ENCODE peak calls at places on chromosomes 11 and 22, in six cellular contexts. One of them, this sample, is unnamed.

GRCh38 chr11:20464566-20464965 is 77.0 kb downstream of the PRMT3 start:
- DNase-seq in mammary epithelial cell: no peak
- DNase-seq in fibroblast of lung: no peak
- DNase-seq in HCT116: no peak
- DNase-seq in GM23248: no peak
- DNase-seq in keratinocyte: no peak
- DNase-seq in this sample: no peak

GRCh38 chr22:24134090-24134846 is 47.0 kb upstream of the SUSD2 start:
- DNase-seq in HCT116: no peak
- DNase-seq in fibroblast of lung: peak
- DNase-seq in mammary epithelial cell: no peak
- DNase-seq in GM23248: no peak
- DNase-seq in keratinocyte: no peak
- DNase-seq in this sample: no peak

GRCh38 chr11:859394-860131 is 16.9 kb downstream of the TSPAN4 start:
- DNase-seq in fibroblast of lung: peak
- DNase-seq in HCT116: no peak
- DNase-seq in keratinocyte: no peak
- DNase-seq in mammary epithelial cell: peak
- DNase-seq in GM23248: peak
- DNase-seq in this sample: peak

GRCh38 chr22:37630839-37631435 is 8.5 kb upstream of the SH3BP1 start:
- DNase-seq in fibroblast of lung: no peak
- DNase-seq in HCT116: no peak
- DNase-seq in GM23248: no peak
- DNase-seq in keratinocyte: no peak
- DNase-seq in mammary epithelial cell: no peak
- DNase-seq in this sample: no peak

GRCh38 chr22:24060375-24060788 is 49.3 kb downstream of the CABIN1 start:
- DNase-seq in GM23248: peak
- DNase-seq in mammary epithelial cell: peak
- DNase-seq in HCT116: no peak
- DNase-seq in keratinocyte: no peak
- DNase-seq in fibroblast of lung: peak
- DNase-seq in this sample: no peak

GRCh38 chr11:1271002-1271401 is 38.4 kb downstream of the TOLLIP start:
- DNase-seq in HCT116: no peak
- DNase-seq in keratinocyte: no peak
- DNase-seq in mammary epithelial cell: no peak
- DNase-seq in GM23248: peak
- DNase-seq in fibroblast of lung: peak
- DNase-seq in this sample: no peak

GRCh38 chr22:20524004-20524481 is 16.6 kb downstream of the MED15 start:
- DNase-seq in keratinocyte: no peak
- DNase-seq in HCT116: no peak
- DNase-seq in GM23248: no peak
- DNase-seq in fibroblast of lung: no peak
- DNase-seq in mammary epithelial cell: peak
- DNase-seq in this sample: no peak

GRCh38 chr11:46239801-46240061 is 37.7 kb upstream of the CREB3L1 start:
- DNase-seq in HCT116: no peak
- DNase-seq in keratinocyte: no peak
- DNase-seq in mammary epithelial cell: no peak
- DNase-seq in GM23248: peak
- DNase-seq in fibroblast of lung: no peak
- DNase-seq in this sample: no peak

GRCh38 chr11:115892016-115892415 is 387.8 kb upstream of the CADM1 start:
- DNase-seq in GM23248: no peak
- DNase-seq in HCT116: no peak
- DNase-seq in mammary epithelial cell: no peak
- DNase-seq in fibroblast of lung: no peak
- DNase-seq in keratinocyte: no peak
- DNase-seq in this sample: no peak

GRCh38 chr22:44403930-44404329 is 91.2 kb upstream of the SHISAL1 start:
- DNase-seq in HCT116: no peak
- DNase-seq in keratinocyte: no peak
- DNase-seq in GM23248: no peak
- DNase-seq in fibroblast of lung: no peak
- DNase-seq in mammary epithelial cell: no peak
- DNase-seq in this sample: no peak

GRCh38 chr11:96338910-96339703 is 3.9 kb downstream of the MAML2 start:
- DNase-seq in HCT116: no peak
- DNase-seq in keratinocyte: no peak
- DNase-seq in fibroblast of lung: peak
- DNase-seq in GM23248: peak
- DNase-seq in mammary epithelial cell: peak
- DNase-seq in this sample: no peak

GRCh38 chr11:102473543-102473942 is 21.0 kb upstream of the TMEM123 start:
- DNase-seq in mammary epithelial cell: no peak
- DNase-seq in fibroblast of lung: no peak
- DNase-seq in keratinocyte: no peak
- DNase-seq in GM23248: no peak
- DNase-seq in HCT116: no peak
- DNase-seq in this sample: no peak

GRCh38 chr11:73576226-73576625 is 21.7 kb downstream of the FAM168A start:
- DNase-seq in HCT116: no peak
- DNase-seq in fibroblast of lung: no peak
- DNase-seq in keratinocyte: no peak
- DNase-seq in mammary epithelial cell: no peak
- DNase-seq in GM23248: no peak
- DNase-seq in this sample: no peak

GRCh38 chr11:101127699-101128570 is 1.7 kb downstream of the PGR start:
- DNase-seq in fibroblast of lung: peak
- DNase-seq in GM23248: peak
- DNase-seq in keratinocyte: no peak
- DNase-seq in mammary epithelial cell: no peak
- DNase-seq in HCT116: no peak
- DNase-seq in this sample: no peak

GRCh38 chr11:129608711-129609110 is 206.9 kb upstream of the TMEM45B start:
- DNase-seq in keratinocyte: peak
- DNase-seq in GM23248: no peak
- DNase-seq in fibroblast of lung: no peak
- DNase-seq in HCT116: no peak
- DNase-seq in mammary epithelial cell: peak
- DNase-seq in this sample: peak

GRCh38 chr11:127056338-127056971 is 55.9 kb upstream of the KIRREL3 start:
- DNase-seq in fibroblast of lung: no peak
- DNase-seq in HCT116: no peak
- DNase-seq in mammary epithelial cell: peak
- DNase-seq in keratinocyte: no peak
- DNase-seq in GM23248: peak
- DNase-seq in this sample: no peak

GRCh38 chr11:58125469-58125868 is at the start of gene OR9I1:
- DNase-seq in GM23248: peak
- DNase-seq in HCT116: no peak
- DNase-seq in keratinocyte: no peak
- DNase-seq in fibroblast of lung: no peak
- DNase-seq in mammary epithelial cell: no peak
- DNase-seq in this sample: no peak

GRCh38 chr11:34653851-34654490 is 33.1 kb downstream of the EHF start:
- DNase-seq in fibroblast of lung: peak
- DNase-seq in mammary epithelial cell: peak
- DNase-seq in HCT116: peak
- DNase-seq in GM23248: peak
- DNase-seq in keratinocyte: peak
- DNase-seq in this sample: peak

DNA sequence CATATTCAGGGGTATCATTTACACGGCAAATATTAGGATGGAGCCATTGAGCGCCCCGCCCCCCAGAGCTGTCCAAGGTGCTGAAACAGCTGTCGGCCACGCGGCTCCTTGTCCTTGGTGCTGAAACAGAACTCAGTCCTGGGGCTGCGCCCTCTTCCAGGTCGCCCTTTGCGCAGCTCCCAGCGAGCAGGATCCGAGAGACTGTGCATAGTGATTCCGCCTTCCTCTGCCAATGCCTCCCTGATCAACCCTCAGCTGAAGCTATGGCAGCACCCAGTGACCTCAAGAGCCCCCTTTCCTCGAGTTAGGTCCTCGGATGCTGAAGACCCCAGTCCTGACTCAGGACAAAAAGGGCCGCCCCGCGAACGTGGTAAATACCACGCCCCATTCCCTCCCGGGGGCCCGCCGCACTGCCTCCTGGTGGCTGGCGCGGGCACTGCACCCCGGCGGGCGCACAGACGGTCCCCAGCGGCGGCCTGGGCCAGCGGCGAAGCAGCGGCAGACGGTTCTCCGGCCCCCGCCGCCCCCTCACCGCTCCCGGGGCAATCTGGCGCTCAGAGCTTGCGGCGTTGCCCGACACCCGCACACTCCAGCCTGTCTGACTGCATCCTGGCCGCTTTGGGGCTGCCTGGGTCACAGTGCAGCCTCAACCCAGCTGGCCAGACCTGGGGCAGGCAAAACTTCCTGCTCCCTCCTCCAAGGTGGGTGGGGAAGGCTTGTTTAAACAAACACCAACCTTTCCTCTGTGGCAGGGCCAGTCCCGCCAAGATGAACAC is 13.4 kb downstream of the SYT7 start:
- DNase-seq in GM23248: peak
- DNase-seq in keratinocyte: peak
- DNase-seq in HCT116: peak
- DNase-seq in fibroblast of lung: peak
- DNase-seq in mammary epithelial cell: peak
- DNase-seq in this sample: peak
- TF ChIP-seq EZH2 in GM23248: no peak
- TF ChIP-seq EZH2 in keratinocyte: no peak
- TF ChIP-seq EZH2 in HCT116: no peak
- TF ChIP-seq EZH2 in fibroblast of lung: no peak
- TF ChIP-seq EZH2 in mammary epithelial cell: no peak
- TF ChIP-seq EZH2 in this sample: no peak

DNA sequence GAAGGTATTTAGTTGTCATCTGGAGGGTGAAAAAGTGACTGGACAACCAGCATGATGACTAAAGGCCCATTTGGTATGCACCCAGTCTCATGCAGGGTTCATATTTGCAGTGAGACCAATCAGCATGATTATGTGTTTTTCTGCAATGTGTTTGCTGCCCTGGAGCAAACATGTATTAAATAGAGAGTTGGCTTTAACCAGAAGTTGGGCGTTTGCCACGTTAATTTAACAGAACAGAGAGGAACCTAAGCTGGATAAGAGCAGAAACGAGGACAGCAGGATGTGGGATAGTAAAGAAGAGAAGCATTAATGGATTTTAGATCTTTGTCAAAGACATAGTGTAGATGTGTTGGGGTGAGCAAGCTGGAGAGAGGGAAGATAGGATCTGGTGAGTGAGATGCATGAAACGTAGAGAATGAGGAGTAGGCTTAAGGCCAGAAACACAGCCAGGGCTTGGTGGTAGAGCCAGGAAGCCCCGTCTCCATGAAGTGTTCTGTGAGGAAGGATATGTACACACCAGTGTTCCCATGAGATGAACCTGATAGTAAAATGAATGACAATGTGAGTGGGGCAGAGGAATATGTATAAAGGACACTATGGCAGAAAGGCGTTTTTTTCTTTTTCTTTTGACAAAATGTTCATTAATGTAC is 164.0 kb upstream of the PDGFD start:
- DNase-seq in mammary epithelial cell: no peak
- DNase-seq in HCT116: no peak
- DNase-seq in fibroblast of lung: no peak
- DNase-seq in GM23248: peak
- DNase-seq in keratinocyte: no peak
- DNase-seq in this sample: no peak
- TF ChIP-seq EZH2 in mammary epithelial cell: no peak
- TF ChIP-seq EZH2 in HCT116: no peak
- TF ChIP-seq EZH2 in fibroblast of lung: no peak
- TF ChIP-seq EZH2 in GM23248: no peak
- TF ChIP-seq EZH2 in keratinocyte: no peak
- TF ChIP-seq EZH2 in this sample: no peak

GRCh38 chr11:9677951-9678350 is 14.1 kb downstream of the SWAP70 start:
- DNase-seq in fibroblast of lung: no peak
- DNase-seq in HCT116: no peak
- DNase-seq in GM23248: no peak
- DNase-seq in mammary epithelial cell: no peak
- DNase-seq in keratinocyte: no peak
- DNase-seq in this sample: no peak
- TF ChIP-seq EZH2 in fibroblast of lung: no peak
- TF ChIP-seq EZH2 in HCT116: no peak
- TF ChIP-seq EZH2 in GM23248: no peak
- TF ChIP-seq EZH2 in mammary epithelial cell: no peak
- TF ChIP-seq EZH2 in keratinocyte: no peak
- TF ChIP-seq EZH2 in this sample: no peak

GRCh38 chr11:78040691-78041379 is 17.8 kb upstream of the KCTD14 start:
- DNase-seq in mammary epithelial cell: no peak
- DNase-seq in GM23248: no peak
- DNase-seq in fibroblast of lung: no peak
- DNase-seq in keratinocyte: no peak
- DNase-seq in HCT116: no peak
- DNase-seq in this sample: no peak
- TF ChIP-seq EZH2 in mammary epithelial cell: no peak
- TF ChIP-seq EZH2 in GM23248: no peak
- TF ChIP-seq EZH2 in fibroblast of lung: no peak
- TF ChIP-seq EZH2 in keratinocyte: no peak
- TF ChIP-seq EZH2 in HCT116: no peak
- TF ChIP-seq EZH2 in this sample: no peak

GRCh38 chr11:86815726-86816125 is 15.4 kb downstream of the PRSS23 start:
- DNase-seq in mammary epithelial cell: peak
- DNase-seq in HCT116: no peak
- DNase-seq in fibroblast of lung: no peak
- DNase-seq in GM23248: no peak
- DNase-seq in keratinocyte: no peak
- DNase-seq in this sample: no peak

GRCh38 chr11:86812981-86813380 is 12.6 kb downstream of the PRSS23 start:
- DNase-seq in GM23248: no peak
- DNase-seq in keratinocyte: no peak
- DNase-seq in HCT116: no peak
- DNase-seq in fibroblast of lung: no peak
- DNase-seq in mammary epithelial cell: no peak
- DNase-seq in this sample: no peak

GRCh38 chr11:86814775-86815174 is 14.4 kb downstream of the PRSS23 start:
- DNase-seq in HCT116: no peak
- DNase-seq in keratinocyte: no peak
- DNase-seq in GM23248: peak
- DNase-seq in mammary epithelial cell: no peak
- DNase-seq in fibroblast of lung: peak
- DNase-seq in this sample: peak

GRCh38 chr11:86818466-86819282 is 18.3 kb downstream of the PRSS23 start:
- DNase-seq in fibroblast of lung: peak
- DNase-seq in mammary epithelial cell: peak
- DNase-seq in GM23248: peak
- DNase-seq in HCT116: peak
- DNase-seq in keratinocyte: no peak
- DNase-seq in this sample: no peak

GRCh38 chr11:86816251-86816726 is 15.9 kb downstream of the PRSS23 start:
- DNase-seq in GM23248: peak
- DNase-seq in keratinocyte: no peak
- DNase-seq in mammary epithelial cell: no peak
- DNase-seq in fibroblast of lung: peak
- DNase-seq in HCT116: no peak
- DNase-seq in this sample: peak
- TF ChIP-seq EZH2 in GM23248: no peak
- TF ChIP-seq EZH2 in keratinocyte: no peak
- TF ChIP-seq EZH2 in mammary epithelial cell: no peak
- TF ChIP-seq EZH2 in fibroblast of lung: no peak
- TF ChIP-seq EZH2 in HCT116: no peak
- TF ChIP-seq EZH2 in this sample: no peak

DNA sequence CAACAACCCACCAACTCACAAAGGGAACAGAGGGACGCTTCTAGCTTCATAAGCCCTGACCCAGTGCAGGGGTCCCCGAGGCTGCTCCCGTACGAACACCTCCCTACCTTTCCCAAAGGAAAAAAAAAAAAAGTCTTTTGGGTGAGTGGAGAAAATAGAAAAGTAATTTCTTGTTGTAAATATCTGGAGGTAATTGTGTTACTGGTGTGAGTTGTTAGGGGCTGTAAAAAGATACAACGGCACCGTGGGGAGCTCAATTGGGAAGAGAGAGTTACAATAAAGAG is 3.4 kb downstream of the PAX6 start:
- DNase-seq in mammary epithelial cell: no peak
- DNase-seq in GM23248: no peak
- DNase-seq in fibroblast of lung: no peak
- DNase-seq in keratinocyte: no peak
- DNase-seq in HCT116: no peak
- DNase-seq in this sample: no peak
- TF ChIP-seq EZH2 in mammary epithelial cell: no peak
- TF ChIP-seq EZH2 in GM23248: no peak
- TF ChIP-seq EZH2 in fibroblast of lung: no peak
- TF ChIP-seq EZH2 in keratinocyte: no peak
- TF ChIP-seq EZH2 in HCT116: no peak
- TF ChIP-seq EZH2 in this sample: no peak

This sample was measured in PC-9.